ENCODE peak calls at places on chromosomes 3 and 15, in five cellular contexts. One of them, this sample, is unnamed.

GRCh38 chr3:168974628-168975403 is 688.7 kb downstream of the MECOM start:
- DNase-seq in cerebellar nuclear complex: no peak
- DNase-seq in esophagus muscularis mucosa: no peak
- DNase-seq in activated T-helper 1 cell treated with anti-CD3 and anti-CD28 coated beads, Interleukin-12 subunit alpha, Interleukin-12 subunit beta, Interleukin-2, Interleukin-4 antibody, amounts not matched to agents 30 ng/mL and 10 ng/mL and 1 ng/mL, durations not matched to agents 14 hours and 24 hours and 36 hours: no peak
- DNase-seq in SW480: no peak
- DNase-seq in this sample: no peak

GRCh38 chr15:49134683-49135341 is 20.6 kb downstream of the COPS2 start:
- DNase-seq in cerebellar nuclear complex: no peak
- DNase-seq in esophagus muscularis mucosa: no peak
- DNase-seq in activated T-helper 1 cell treated with anti-CD3 and anti-CD28 coated beads, Interleukin-12 subunit alpha, Interleukin-12 subunit beta, Interleukin-2, Interleukin-4 antibody, amounts not matched to agents 30 ng/mL and 10 ng/mL and 1 ng/mL, durations not matched to agents 14 hours and 24 hours and 36 hours: no peak
- DNase-seq in SW480: no peak
- DNase-seq in this sample: no peak

GRCh38 chr3:32195995-32196540 is 42.4 kb upstream of the CMTM8 start:
- DNase-seq in cerebellar nuclear complex: no peak
- DNase-seq in esophagus muscularis mucosa: no peak
- DNase-seq in activated T-helper 1 cell treated with anti-CD3 and anti-CD28 coated beads, Interleukin-12 subunit alpha, Interleukin-12 subunit beta, Interleukin-2, Interleukin-4 antibody, amounts not matched to agents 30 ng/mL and 10 ng/mL and 1 ng/mL, durations not matched to agents 14 hours and 24 hours and 36 hours: no peak
- DNase-seq in SW480: no peak
- DNase-seq in this sample: no peak

GRCh38 chr3:163132111-163132510 is 1635.5 kb downstream of the OTOL1 start:
- DNase-seq in cerebellar nuclear complex: no peak
- DNase-seq in esophagus muscularis mucosa: no peak
- DNase-seq in activated T-helper 1 cell treated with anti-CD3 and anti-CD28 coated beads, Interleukin-12 subunit alpha, Interleukin-12 subunit beta, Interleukin-2, Interleukin-4 antibody, amounts not matched to agents 30 ng/mL and 10 ng/mL and 1 ng/mL, durations not matched to agents 14 hours and 24 hours and 36 hours: no peak
- DNase-seq in SW480: no peak
- DNase-seq in this sample: no peak

GRCh38 chr15:63551400-63551799 is 45.8 kb upstream of the FBXL22 start:
- DNase-seq in cerebellar nuclear complex: no peak
- DNase-seq in esophagus muscularis mucosa: no peak
- DNase-seq in activated T-helper 1 cell treated with anti-CD3 and anti-CD28 coated beads, Interleukin-12 subunit alpha, Interleukin-12 subunit beta, Interleukin-2, Interleukin-4 antibody, amounts not matched to agents 30 ng/mL and 10 ng/mL and 1 ng/mL, durations not matched to agents 14 hours and 24 hours and 36 hours: no peak
- DNase-seq in SW480: no peak
- DNase-seq in this sample: no peak

GRCh38 chr3:42025388-42026138 is 63.7 kb upstream of the ULK4 start:
- DNase-seq in cerebellar nuclear complex: no peak
- DNase-seq in esophagus muscularis mucosa: peak
- DNase-seq in activated T-helper 1 cell treated with anti-CD3 and anti-CD28 coated beads, Interleukin-12 subunit alpha, Interleukin-12 subunit beta, Interleukin-2, Interleukin-4 antibody, amounts not matched to agents 30 ng/mL and 10 ng/mL and 1 ng/mL, durations not matched to agents 14 hours and 24 hours and 36 hours: no peak
- DNase-seq in SW480: peak
- DNase-seq in this sample: no peak

GRCh38 chr3:123759311-123759710 is 124.8 kb downstream of the MYLK start:
- DNase-seq in cerebellar nuclear complex: no peak
- DNase-seq in esophagus muscularis mucosa: no peak
- DNase-seq in activated T-helper 1 cell treated with anti-CD3 and anti-CD28 coated beads, Interleukin-12 subunit alpha, Interleukin-12 subunit beta, Interleukin-2, Interleukin-4 antibody, amounts not matched to agents 30 ng/mL and 10 ng/mL and 1 ng/mL, durations not matched to agents 14 hours and 24 hours and 36 hours: no peak
- DNase-seq in SW480: no peak
- DNase-seq in this sample: no peak

GRCh38 chr3:49410102-49410843 is 1.5 kb downstream of the RHOA start:
- DNase-seq in cerebellar nuclear complex: no peak
- DNase-seq in esophagus muscularis mucosa: no peak
- DNase-seq in activated T-helper 1 cell treated with anti-CD3 and anti-CD28 coated beads, Interleukin-12 subunit alpha, Interleukin-12 subunit beta, Interleukin-2, Interleukin-4 antibody, amounts not matched to agents 30 ng/mL and 10 ng/mL and 1 ng/mL, durations not matched to agents 14 hours and 24 hours and 36 hours: no peak
- DNase-seq in SW480: no peak
- DNase-seq in this sample: no peak

GRCh38 chr15:74373731-74374647 is 6.5 kb upstream of the CYP11A1 start:
- DNase-seq in cerebellar nuclear complex: peak
- DNase-seq in esophagus muscularis mucosa: peak
- DNase-seq in activated T-helper 1 cell treated with anti-CD3 and anti-CD28 coated beads, Interleukin-12 subunit alpha, Interleukin-12 subunit beta, Interleukin-2, Interleukin-4 antibody, amounts not matched to agents 30 ng/mL and 10 ng/mL and 1 ng/mL, durations not matched to agents 14 hours and 24 hours and 36 hours: peak
- DNase-seq in SW480: peak
- DNase-seq in this sample: peak

GRCh38 chr15:39404767-39405173 is 176.1 kb upstream of the THBS1 start:
- DNase-seq in cerebellar nuclear complex: no peak
- DNase-seq in esophagus muscularis mucosa: no peak
- DNase-seq in activated T-helper 1 cell treated with anti-CD3 and anti-CD28 coated beads, Interleukin-12 subunit alpha, Interleukin-12 subunit beta, Interleukin-2, Interleukin-4 antibody, amounts not matched to agents 30 ng/mL and 10 ng/mL and 1 ng/mL, durations not matched to agents 14 hours and 24 hours and 36 hours: no peak
- DNase-seq in SW480: no peak
- DNase-seq in this sample: no peak

GRCh38 chr3:175601521-175601920 is 742.4 kb downstream of the NAALADL2 start:
- DNase-seq in cerebellar nuclear complex: no peak
- DNase-seq in esophagus muscularis mucosa: no peak
- DNase-seq in activated T-helper 1 cell treated with anti-CD3 and anti-CD28 coated beads, Interleukin-12 subunit alpha, Interleukin-12 subunit beta, Interleukin-2, Interleukin-4 antibody, amounts not matched to agents 30 ng/mL and 10 ng/mL and 1 ng/mL, durations not matched to agents 14 hours and 24 hours and 36 hours: no peak
- DNase-seq in SW480: no peak
- DNase-seq in this sample: no peak

GRCh38 chr3:39065197-39065596 is 13.4 kb downstream of the WDR48 start:
- DNase-seq in cerebellar nuclear complex: no peak
- DNase-seq in esophagus muscularis mucosa: no peak
- DNase-seq in activated T-helper 1 cell treated with anti-CD3 and anti-CD28 coated beads, Interleukin-12 subunit alpha, Interleukin-12 subunit beta, Interleukin-2, Interleukin-4 antibody, amounts not matched to agents 30 ng/mL and 10 ng/mL and 1 ng/mL, durations not matched to agents 14 hours and 24 hours and 36 hours: peak
- DNase-seq in SW480: peak
- DNase-seq in this sample: no peak